ENCODE peak calls at places on chromosomes 7 and 10, in seven cellular contexts. T is uterus, O is stomach, E is body of pancreas, U is HCT116, Y is H1, S is IMR-90. N is an unnamed sample.

GRCh38 chr7:39587393-39587792 is 21.2 kb downstream of the YAE1 start:
- DNase-seq in T (no peak), O (no peak), E (no peak), U (no peak), Y (no peak), S (peak; percentile 55), N (no peak)

GRCh38 chr10:68434657-68435056 is 27.6 kb upstream of the RUFY2 start:
- DNase-seq in T (no peak), O (no peak), E (no peak), U (no peak), Y (no peak), S (peak; percentile 4), N (no peak)

GRCh38 chr10:32139223-32140073 is 83.2 kb upstream of the KIF5B start:
- DNase-seq in T (peak; percentile 76), O (peak; percentile 68), E (peak; percentile 50), U (peak; percentile 89), Y (peak; percentile 87), S (peak; percentile 94), N (peak; percentile 24)

GRCh38 chr10:81978238-81978637 is 103.2 kb downstream of the NRG3 start:
- DNase-seq in T (no peak), O (no peak), E (no peak), U (no peak), Y (no peak), S (no peak), N (peak; percentile 8)

GRCh38 chr7:99672571-99672970 is 7.2 kb downstream of the CYP3A5 start:
- DNase-seq in T (no peak), O (no peak), E (no peak), U (no peak), Y (no peak), S (no peak), N (no peak)

GRCh38 chr10:11958956-11959355 is 83.7 kb downstream of the UPF2 start:
- DNase-seq in T (no peak), O (no peak), E (no peak), U (no peak), Y (no peak), S (no peak), N (no peak)

GRCh38 chr10:33655165-33655815 is 320.8 kb upstream of the NRP1 start:
- DNase-seq in T (no peak), O (no peak), E (no peak), U (no peak), Y (no peak), S (no peak), N (no peak)

GRCh38 chr10:88385601-88386203 is 197.4 kb downstream of the RNLS start:
- DNase-seq in T (peak; percentile 19), O (peak; percentile 89), E (peak; percentile 82), U (peak; percentile 75), Y (no peak), S (no peak), N (no peak)

GRCh38 chr10:124050021-124051015 is 43.1 kb downstream of the CHST15 start:
- DNase-seq in T (no peak), O (no peak), E (no peak), U (no peak), Y (no peak), S (no peak), N (no peak)

GRCh38 chr7:1548438-1548831 is 7.6 kb downstream of the TMEM184A start:
- DNase-seq in T (no peak), O (no peak), E (no peak), U (no peak), Y (no peak), S (no peak), N (no peak)

GRCh38 chr10:31242902-31243301 is 76.1 kb upstream of the ZEB1 start:
- DNase-seq in T (peak; percentile 29), O (no peak), E (no peak), U (peak; percentile 86), Y (peak; percentile 7), S (peak; percentile 99), N (peak; percentile 45)

GRCh38 chr7:133638835-133639234 is 386.0 kb downstream of the EXOC4 start:
- DNase-seq in T (no peak), O (no peak), E (no peak), U (no peak), Y (no peak), S (no peak), N (no peak)

GRCh38 chr7:2495402-2496309 is 19.5 kb upstream of the GRIFIN start:
- DNase-seq in T (no peak), O (no peak), E (no peak), U (no peak), Y (no peak), S (no peak), N (no peak)

GRCh38 chr10:124697837-124698559 is 46.2 kb downstream of the FAM53B start:
- DNase-seq in T (no peak), O (no peak), E (no peak), U (no peak), Y (no peak), S (peak; percentile 51), N (no peak)

GRCh38 chr10:113993489-113993932 is 50.2 kb upstream of the ADRB1 start:
- DNase-seq in T (no peak), O (no peak), E (no peak), U (no peak), Y (no peak), S (no peak), N (peak; percentile 4)

GRCh38 chr10:8473205-8473604 is 418.7 kb downstream of the GATA3 start:
- DNase-seq in T (no peak), O (no peak), E (no peak), U (no peak), Y (no peak), S (peak; percentile 1), N (no peak)

GRCh38 chr10:13219685-13220670 is 14.2 kb downstream of the UCMA start:
- DNase-seq in T (no peak), O (peak; percentile 42), E (no peak), U (peak; percentile 49), Y (peak; percentile 46), S (peak; percentile 7), N (peak; percentile 41)

GRCh38 chr7:25238056-25238745 is 9.9 kb upstream of the NPVF start:
- DNase-seq in T (no peak), O (no peak), E (no peak), U (no peak), Y (no peak), S (no peak), N (no peak)

GRCh38 chr7:116630932-116631449 is 41.0 kb upstream of the MET start:
- DNase-seq in T (no peak), O (peak; percentile 86), E (peak; percentile 89), U (peak; percentile 96), Y (no peak), S (peak; percentile 82), N (no peak)

GRCh38 chr7:91128574-91129348 is 135.5 kb upstream of the FZD1 start:
- DNase-seq in T (no peak), O (no peak), E (no peak), U (no peak), Y (no peak), S (peak; percentile 38), N (no peak)

GRCh38 chr7:49791089-49791741 is 17.8 kb downstream of the VWC2 start:
- DNase-seq in T (no peak), O (no peak), E (peak; percentile 22), U (no peak), Y (peak; percentile 43), S (no peak), N (peak; percentile 4)

GRCh38 chr7:44796504-44797328 is at the start of gene PPIA:
- DNase-seq in T (peak; percentile 98), O (peak; percentile 99), E (peak; percentile 99), U (peak; percentile 97), Y (peak; percentile 94), S (peak; percentile 98), N (peak; percentile 99)
- TF ChIP-seq POLR2A in T (peak; percentile 91), O (peak; percentile 76), E (peak; percentile 94), U (peak; percentile 86), Y (peak; percentile 96), S (peak; percentile 96), N (peak; percentile 91)

DNA sequence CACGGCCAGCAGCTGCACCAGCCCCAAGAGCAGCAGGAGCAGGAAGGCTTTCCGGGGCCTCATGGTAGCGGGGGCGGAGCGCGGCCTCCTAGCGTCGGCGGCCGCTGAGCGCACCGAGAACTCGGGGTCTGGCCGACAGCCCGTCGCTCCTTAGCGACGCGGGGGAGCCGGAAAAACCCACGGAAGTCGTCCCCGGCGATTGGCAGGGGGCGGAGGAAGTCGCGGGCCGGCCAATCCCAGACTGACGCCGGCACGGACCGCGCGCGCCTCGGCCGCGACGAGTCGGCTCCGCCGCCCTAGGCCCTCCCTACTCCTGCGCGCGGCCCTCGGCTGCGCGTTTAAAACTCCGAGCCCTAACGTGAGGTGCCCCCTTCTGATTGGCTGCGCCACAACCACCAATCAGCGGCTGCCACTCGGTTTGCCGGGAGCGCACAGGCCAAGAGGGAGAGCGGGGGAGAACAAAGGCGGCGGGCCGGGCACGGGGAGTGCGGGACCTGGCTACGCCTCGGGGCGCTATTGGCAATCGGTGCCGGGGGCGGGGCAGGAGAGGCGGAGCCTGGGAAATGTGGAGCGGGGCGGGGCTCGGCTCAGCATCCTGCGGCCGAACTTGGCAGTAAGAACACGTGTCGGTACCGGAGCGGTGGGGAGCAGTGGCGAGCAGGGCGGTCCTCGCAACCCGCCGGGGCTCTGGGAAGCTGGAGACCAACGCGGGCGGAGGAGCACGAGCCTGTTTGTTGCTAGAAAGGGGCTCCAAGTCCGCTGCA is at the start of gene PDIA4:
- DNase-seq in T (peak; percentile 99), O (peak; percentile 99), E (peak; percentile 100), U (peak; percentile 98), Y (peak; percentile 98), S (peak; percentile 99), N (peak; percentile 99)
- TF ChIP-seq POLR2A in T (peak; percentile 71), O (peak; percentile 24), E (peak; percentile 92), U (peak; percentile 91), Y (peak; percentile 94), S (peak; percentile 59), N (peak; percentile 83)

GRCh38 chr10:22339761-22340361 is 5.4 kb upstream of the SPAG6 start:
- DNase-seq in T (no peak), O (no peak), E (no peak), U (no peak), Y (no peak), S (no peak), N (no peak)

GRCh38 chr10:22341936-22342222 is 3.4 kb upstream of the SPAG6 start:
- DNase-seq in T (no peak), O (no peak), E (no peak), U (no peak), Y (no peak), S (no peak), N (no peak)

GRCh38 chr10:22338260-22338894 is 6.9 kb upstream of the SPAG6 start:
- DNase-seq in T (no peak), O (no peak), E (no peak), U (no peak), Y (no peak), S (no peak), N (no peak)

GRCh38 chr10:22341190-22341935 is 3.9 kb upstream of the SPAG6 start:
- DNase-seq in T (no peak), O (no peak), E (no peak), U (no peak), Y (no peak), S (peak; percentile 15), N (no peak)

GRCh38 chr10:22340362-22341189 is 4.7 kb upstream of the SPAG6 start:
- DNase-seq in T (peak; percentile 60), O (peak; percentile 57), E (peak; percentile 62), U (peak; percentile 76), Y (no peak), S (peak; percentile 82), N (peak; percentile 90)
- TF ChIP-seq POLR2A in T (no peak), O (no peak), E (peak; percentile 57), U (no peak), Y (no peak), S (peak; percentile 50), N (peak; percentile 79)

GRCh38 chr10:25113231-25114035 is 61.4 kb upstream of the GPR158 start:
- DNase-seq in T (peak; percentile 21), O (peak; percentile 85), E (peak; percentile 81), U (peak; percentile 72), Y (peak; percentile 43), S (peak; percentile 53), N (peak; percentile 66)
- TF ChIP-seq POLR2A in T (no peak), O (no peak), E (no peak), U (no peak), Y (no peak), S (no peak), N (no peak)

GRCh38 chr7:22732556-22733126 is 5.6 kb downstream of the IL6 start:
- DNase-seq in T (no peak), O (no peak), E (no peak), U (peak; percentile 21), Y (no peak), S (peak; percentile 45), N (no peak)
- TF ChIP-seq POLR2A in T (no peak), O (no peak), E (no peak), U (no peak), Y (no peak), S (peak; percentile 94), N (no peak)

N was measured in erythroblast.